ENCODE peak calls at places on chromosome 4, in nine cellular contexts. D, Q, X, B, S, M, L, N and W are unnamed samples.

GRCh38 chr4:84672177-84672576 is 89.2 kb downstream of the CDS1 start:
- DNase-seq in N (no peak), D (no peak), S (no peak), M (no peak), X (no peak), L (no peak), Q (no peak), B (no peak), W (no peak)

GRCh38 chr4:170386511-170386910 is 296.8 kb upstream of the AADAT start:
- DNase-seq in M (no peak), D (no peak), Q (no peak), S (no peak), B (no peak), L (no peak), X (no peak), N (no peak), W (no peak)

GRCh38 chr4:587671-588350 is 11.7 kb upstream of the TMEM271 start:
- DNase-seq in M (no peak), X (no peak), N (no peak), S (no peak), B (no peak), Q (no peak), L (no peak), D (no peak), W (no peak)

GRCh38 chr4:145451895-145452294 is 29.8 kb upstream of the SMAD1 start:
- DNase-seq in D (no peak), Q (no peak), B (no peak), L (no peak), X (no peak), N (no peak), S (no peak), M (no peak), W (no peak)

GRCh38 chr4:142314183-142314582 is 531.9 kb downstream of the INPP4B start:
- DNase-seq in M (no peak), N (no peak), B (no peak), S (no peak), L (peak; percentile 22), Q (no peak), X (no peak), D (no peak), W (no peak)

GRCh38 chr4:87150498-87151261 is 69.7 kb downstream of the KLHL8 start:
- DNase-seq in Q (peak; percentile 36), X (peak; percentile 58), M (peak; percentile 15), D (no peak), B (peak; percentile 63), S (peak; percentile 87), L (peak; percentile 72), N (peak; percentile 66), W (peak; percentile 32)

GRCh38 chr4:33111106-33111505 is 2390.9 kb downstream of the PCDH7 start:
- DNase-seq in L (no peak), X (no peak), Q (no peak), D (no peak), S (no peak), N (no peak), M (no peak), B (no peak), W (no peak)

GRCh38 chr4:25938251-25939186 is 24.5 kb downstream of the SMIM20 start:
- DNase-seq in M (no peak), B (no peak), L (no peak), N (no peak), D (peak; percentile 71), S (no peak), X (no peak), Q (peak; percentile 49), W (peak; percentile 59)

GRCh38 chr4:75916091-75916661 is 13.9 kb upstream of the PPEF2 start:
- DNase-seq in L (peak; percentile 43), Q (peak; percentile 52), B (peak; percentile 44), N (peak; percentile 44), M (no peak), D (no peak), S (peak; percentile 73), X (peak; percentile 29), W (peak; percentile 14)

GRCh38 chr4:102868153-102868781 is 525 bp upstream of the CISD2 start:
- DNase-seq in D (peak; percentile 43), L (peak; percentile 9), S (no peak), N (peak; percentile 20), M (no peak), B (peak; percentile 9), X (peak; percentile 19), Q (no peak), W (no peak)

GRCh38 chr4:8549352-8549931 is 30.8 kb upstream of the GPR78 start:
- DNase-seq in Q (no peak), X (no peak), S (no peak), B (no peak), D (no peak), N (no peak), M (no peak), L (no peak), W (no peak)

GRCh38 chr4:64625438-64625837 is 216.2 kb upstream of the TECRL start:
- DNase-seq in D (no peak), L (no peak), S (no peak), Q (no peak), N (no peak), M (no peak), B (no peak), X (no peak), W (no peak)